ENCODE peak calls at places on chromosomes 13 and 19, in ten cellular contexts. Q, I, G, Y, M, H, R, V, S and W are unnamed samples.

GRCh38 chr13:52156724-52157251 is 2.6 kb downstream of the NEK3 start:
- DNase-seq in M (no peak), Q (no peak), R (no peak), H (no peak), S (peak), Y (no peak), I (no peak), V (no peak), G (no peak), W (no peak)

GRCh38 chr13:85261757-85262346 is 537.4 kb downstream of the SLITRK6 start:
- DNase-seq in Y (no peak), V (no peak), M (no peak), I (no peak), Q (no peak), H (peak), R (no peak), S (no peak), G (peak), W (no peak)

GRCh38 chr19:48724796-48725753 is 5.5 kb upstream of the MAMSTR start:
- DNase-seq in Y (no peak), H (peak), G (peak), V (peak), Q (no peak), S (peak), I (no peak), R (no peak), M (no peak), W (no peak)

GRCh38 chr13:113805431-113806103 is 46.5 kb downstream of the TMEM255B start:
- DNase-seq in S (no peak), G (no peak), Y (no peak), Q (no peak), H (no peak), R (no peak), V (no peak), I (no peak), M (no peak), W (no peak)

GRCh38 chr19:58387338-58388174 is 487 bp downstream of the RPS5 start:
- DNase-seq in I (no peak), H (no peak), S (no peak), V (no peak), R (no peak), M (no peak), Q (no peak), G (no peak), Y (no peak), W (no peak)

GRCh38 chr13:41780736-41781708 is 179.9 kb downstream of the VWA8 start:
- DNase-seq in G (peak), S (peak), R (no peak), Y (no peak), I (no peak), Q (no peak), M (peak), V (no peak), H (no peak), W (peak)

GRCh38 chr19:35936738-35937268 is 629 bp downstream of the LRFN3 start:
- DNase-seq in Y (no peak), I (no peak), Q (no peak), S (no peak), H (no peak), G (no peak), M (no peak), V (no peak), R (no peak), W (no peak)

GRCh38 chr19:58560921-58561320 is 2.5 kb upstream of the UBE2M start:
- DNase-seq in I (no peak), V (no peak), G (no peak), Y (no peak), Q (no peak), M (no peak), R (no peak), S (no peak), H (no peak), W (no peak)

GRCh38 chr19:55670280-55671053 is 4.6 kb upstream of the EPN1 start:
- DNase-seq in G (peak), R (no peak), V (peak), Y (no peak), S (peak), M (no peak), H (no peak), I (no peak), Q (peak), W (no peak)

GRCh38 chr19:56125806-56126590 is 4.9 kb upstream of the ZNF787 start:
- DNase-seq in Y (no peak), Q (no peak), R (no peak), S (no peak), I (no peak), H (no peak), V (peak), G (no peak), M (no peak), W (no peak)

GRCh38 chr13:107192289-107192688 is 624.4 kb upstream of the ARGLU1 start:
- DNase-seq in H (no peak), V (no peak), G (no peak), R (no peak), M (no peak), S (no peak), I (no peak), Y (no peak), Q (no peak), W (no peak)

GRCh38 chr19:2552859-2553258 is 76.9 kb downstream of the GADD45B start:
- DNase-seq in R (peak), V (no peak), G (no peak), M (no peak), I (no peak), S (no peak), Q (no peak), H (peak), Y (peak), W (no peak)

GRCh38 chr19:289651-290538 is 1.3 kb downstream of the PLPP2 start:
- DNase-seq in I (no peak), G (peak), H (no peak), V (peak), Q (no peak), R (no peak), S (peak), Y (peak), M (no peak), W (no peak)

GRCh38 chr13:31755803-31756212 is 16.5 kb downstream of the RXFP2 start:
- DNase-seq in G (no peak), R (no peak), Q (no peak), S (peak), Y (no peak), H (no peak), V (no peak), M (peak), I (no peak), W (no peak)

GRCh38 chr13:99380402-99380801 is 73.2 kb upstream of the GPR183 start:
- DNase-seq in G (no peak), R (no peak), I (no peak), S (no peak), Y (no peak), H (no peak), Q (no peak), V (no peak), M (no peak), W (no peak)

GRCh38 chr19:55345818-55346724 is 6.4 kb downstream of the KMT5C start:
- DNase-seq in V (peak), I (peak), Y (no peak), M (no peak), G (no peak), S (no peak), Q (no peak), H (no peak), R (no peak), W (no peak)

GRCh38 chr19:13849991-13850909 is 26.7 kb upstream of the NANOS3 start:
- DNase-seq in R (no peak), M (no peak), V (peak), S (peak), G (peak), Q (no peak), I (peak), H (no peak), Y (no peak), W (no peak)

GRCh38 chr13:49495783-49496762 is at the start of gene PHF11:
- DNase-seq in R (peak), H (peak), V (peak), Q (peak), I (peak), G (peak), M (peak), Y (peak), S (peak), W (no peak)

GRCh38 chr19:5339470-5339949 is 1.1 kb downstream of the PTPRS start:
- DNase-seq in H (no peak), I (peak), R (no peak), V (peak), Y (no peak), S (no peak), Q (no peak), M (no peak), G (no peak), W (no peak)

GRCh38 chr13:111919826-111920225 is 147.1 kb upstream of the SOX1 start:
- DNase-seq in M (no peak), G (no peak), I (no peak), H (no peak), Q (no peak), S (no peak), R (no peak), V (no peak), Y (no peak), W (no peak)

GRCh38 chr19:12113121-12113520 is 27.0 kb downstream of the ZNF20 start:
- DNase-seq in I (no peak), H (no peak), Y (no peak), S (no peak), Q (no peak), V (no peak), R (no peak), G (no peak), M (no peak), W (no peak)

GRCh38 chr13:28819748-28820098 is 416 bp upstream of the MTUS2 start:
- DNase-seq in H (no peak), I (peak), S (peak), Q (peak), R (no peak), Y (peak), M (no peak), G (peak), V (peak), W (no peak)

GRCh38 chr19:49442354-49442753 is 1.0 kb upstream of the SLC17A7 start:
- DNase-seq in V (no peak), G (peak), Q (no peak), Y (no peak), M (no peak), R (no peak), H (no peak), S (no peak), I (peak), W (no peak)

GRCh38 chr13:91172160-91172559 is 175.3 kb upstream of the MIR17HG start:
- DNase-seq in I (no peak), G (no peak), R (no peak), V (no peak), Y (no peak), M (no peak), H (no peak), S (no peak), Q (no peak), W (no peak)

GRCh38 chr19:39310558-39311311 is 9.9 kb downstream of the LRFN1 start:
- DNase-seq in G (no peak), R (no peak), M (no peak), S (no peak), Y (no peak), Q (no peak), H (peak), V (peak), I (peak), W (no peak)

GRCh38 chr13:114082849-114083645 is 49.4 kb downstream of the RASA3 start:
- DNase-seq in V (no peak), I (no peak), Y (no peak), G (no peak), R (no peak), M (no peak), S (no peak), H (no peak), Q (no peak), W (no peak)

GRCh38 chr19:5947435-5947834 is 30.5 kb downstream of the RANBP3 start:
- DNase-seq in V (no peak), I (no peak), M (no peak), Y (no peak), G (no peak), R (no peak), Q (no peak), S (peak), H (peak), W (no peak)

GRCh38 chr19:2602391-2603181 is 99.9 kb downstream of the GNG7 start:
- DNase-seq in R (no peak), G (no peak), M (peak), Q (no peak), Y (no peak), S (peak), V (no peak), H (no peak), I (peak), W (peak)